ENCODE peak calls at places on chromosome 10, in eight cellular contexts. U, W, F, Z, Q, S, C and K are unnamed samples.

GRCh38 chr10:119608316-119609155 is 11.8 kb upstream of the TIAL1 start:
- DNase-seq in U (peak; percentile 78), W (peak; percentile 45), F (no peak), Z (peak; percentile 29), Q (peak; percentile 21), S (no peak), C (no peak), K (peak; percentile 16)

GRCh38 chr10:103881420-103882284 is 26.3 kb upstream of the SH3PXD2A start:
- DNase-seq in U (peak; percentile 58), W (no peak), F (no peak), Z (no peak), Q (no peak), S (peak; percentile 36), C (no peak), K (no peak)

GRCh38 chr10:124534231-124534798 is 72.7 kb downstream of the LHPP start:
- DNase-seq in U (peak; percentile 74), W (peak; percentile 64), F (no peak), Z (peak; percentile 58), Q (peak; percentile 38), S (no peak), C (peak; percentile 83), K (peak; percentile 57)

GRCh38 chr10:28445511-28445910 is 87.4 kb upstream of the WAC start:
- DNase-seq in U (no peak), W (no peak), F (no peak), Z (no peak), Q (no peak), S (no peak), C (no peak), K (no peak)

GRCh38 chr10:72875250-72876055 is 18.1 kb upstream of the OIT3 start:
- DNase-seq in U (no peak), W (peak; percentile 35), F (no peak), Z (peak; percentile 19), Q (peak; percentile 50), S (peak; percentile 45), C (no peak), K (peak; percentile 27)

GRCh38 chr10:55476129-55476528 is 675.1 kb upstream of the PCDH15 start:
- DNase-seq in U (no peak), W (no peak), F (no peak), Z (no peak), Q (no peak), S (no peak), C (no peak), K (no peak)

GRCh38 chr10:30092151-30092790 is 32.9 kb upstream of the JCAD start:
- DNase-seq in U (no peak), W (no peak), F (no peak), Z (no peak), Q (no peak), S (no peak), C (no peak), K (no peak)

GRCh38 chr10:79487296-79488194 is 24.8 kb upstream of the EIF5AL1 start:
- DNase-seq in U (peak; percentile 78), W (peak; percentile 76), F (no peak), Z (peak; percentile 82), Q (peak; percentile 79), S (peak; percentile 64), C (no peak), K (peak; percentile 71)

GRCh38 chr10:89022734-89023133 is 32.1 kb downstream of the FAS start:
- DNase-seq in U (no peak), W (no peak), F (no peak), Z (no peak), Q (no peak), S (no peak), C (no peak), K (no peak)

GRCh38 chr10:103820101-103821062 is 35.0 kb downstream of the SH3PXD2A start:
- DNase-seq in U (peak; percentile 85), W (no peak), F (no peak), Z (no peak), Q (no peak), S (no peak), C (peak; percentile 91), K (no peak)

GRCh38 chr10:77873558-77874380 is 52.8 kb downstream of the DLG5 start:
- DNase-seq in U (peak; percentile 69), W (peak; percentile 74), F (no peak), Z (no peak), Q (peak; percentile 90), S (no peak), C (peak; percentile 79), K (peak; percentile 72)

GRCh38 chr10:119449760-119450461 is 92.6 kb downstream of the RGS10 start:
- DNase-seq in U (peak; percentile 90), W (no peak), F (peak; percentile 89), Z (no peak), Q (peak; percentile 39), S (no peak), C (no peak), K (no peak)

GRCh38 chr10:98613446-98613845 is 166.7 kb upstream of the HPS1 start:
- DNase-seq in U (no peak), W (no peak), F (no peak), Z (no peak), Q (no peak), S (no peak), C (no peak), K (no peak)

GRCh38 chr10:129426670-129427069 is 40.4 kb upstream of the MGMT start:
- DNase-seq in U (no peak), W (no peak), F (no peak), Z (no peak), Q (no peak), S (no peak), C (no peak), K (no peak)

GRCh38 chr10:130364631-130365030 is 228.4 kb downstream of the GLRX3 start:
- DNase-seq in U (no peak), W (no peak), F (no peak), Z (no peak), Q (no peak), S (no peak), C (no peak), K (no peak)

GRCh38 chr10:43228783-43229207 is 38.1 kb downstream of the RASGEF1A start:
- DNase-seq in U (peak; percentile 34), W (no peak), F (no peak), Z (no peak), Q (no peak), S (no peak), C (no peak), K (no peak)

GRCh38 chr10:71038234-71038633 is 149.9 kb upstream of the PCBD1 start:
- DNase-seq in U (no peak), W (no peak), F (no peak), Z (no peak), Q (no peak), S (no peak), C (no peak), K (no peak)

GRCh38 chr10:10785627-10786333 is 231.9 kb upstream of the CELF2 start:
- DNase-seq in U (no peak), W (no peak), F (no peak), Z (no peak), Q (no peak), S (no peak), C (no peak), K (no peak)

GRCh38 chr10:117530791-117531190 is 11.8 kb upstream of the EMX2 start:
- DNase-seq in U (no peak), W (no peak), F (no peak), Z (no peak), Q (no peak), S (no peak), C (no peak), K (no peak)

GRCh38 chr10:31219321-31219720 is 99.7 kb upstream of the ZEB1 start:
- DNase-seq in U (no peak), W (no peak), F (no peak), Z (no peak), Q (no peak), S (no peak), C (no peak), K (no peak)

GRCh38 chr10:132477398-132478340 is 59.9 kb upstream of the INPP5A start:
- DNase-seq in U (peak; percentile 50), W (no peak), F (no peak), Z (no peak), Q (no peak), S (no peak), C (peak; percentile 72), K (no peak)

GRCh38 chr10:65341323-65341922 is 1584.4 kb upstream of the LRRTM3 start:
- DNase-seq in U (no peak), W (no peak), F (no peak), Z (no peak), Q (no peak), S (peak; percentile 67), C (no peak), K (no peak)

GRCh38 chr10:46321770-46322169 is 35.0 kb downstream of the ANTXRL start:
- DNase-seq in U (no peak), W (no peak), F (no peak), Z (no peak), Q (no peak), S (no peak), C (no peak), K (no peak)

GRCh38 chr10:83978681-83979383 is 160.5 kb upstream of the GHITM start:
- DNase-seq in U (no peak), W (no peak), F (no peak), Z (no peak), Q (no peak), S (no peak), C (no peak), K (no peak)
- TF ChIP-seq CTCF in U (no peak), W (no peak), F (no peak), Z (no peak), Q (no peak), S (no peak), C (no peak), K (no peak)

GRCh38 chr10:101073631-101074030 is 11.8 kb downstream of the KAZALD1 start:
- DNase-seq in U (no peak), W (no peak), F (no peak), Z (no peak), Q (no peak), S (no peak), C (no peak), K (no peak)
- TF ChIP-seq CTCF in U (no peak), W (no peak), F (no peak), Z (no peak), Q (no peak), S (no peak), C (no peak), K (no peak)

DNA sequence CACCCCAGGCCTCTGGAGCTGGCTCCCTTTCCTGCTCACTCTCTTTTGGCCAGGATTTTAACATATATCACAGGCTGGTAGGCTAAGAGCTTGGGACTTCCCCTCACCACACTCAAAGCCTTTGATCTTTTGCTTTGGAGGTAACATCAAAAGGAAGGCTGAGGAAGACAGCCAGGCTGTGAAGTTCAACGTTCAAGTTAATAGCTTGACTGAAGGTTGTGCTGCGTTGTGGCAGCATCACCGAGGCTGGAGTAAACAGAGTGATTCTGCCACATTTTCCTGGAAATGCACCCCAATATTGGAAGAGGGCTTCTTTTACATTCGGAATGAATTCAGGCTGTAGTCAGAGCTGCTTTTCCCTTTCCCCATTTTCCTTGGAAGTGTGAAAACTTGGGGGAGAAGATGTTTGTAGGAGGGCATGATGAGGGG is 57.3 kb downstream of the TCF7L2 start:
- DNase-seq in U (no peak), W (no peak), F (no peak), Z (no peak), Q (peak; percentile 7), S (peak; percentile 40), C (no peak), K (peak; percentile 31)
- TF ChIP-seq CTCF in U (no peak), W (no peak), F (no peak), Z (no peak), Q (no peak), S (no peak), C (no peak), K (no peak)

GRCh38 chr10:24462889-24463552 is 254.1 kb downstream of the KIAA1217 start:
- DNase-seq in U (no peak), W (no peak), F (no peak), Z (no peak), Q (no peak), S (no peak), C (no peak), K (no peak)
- TF ChIP-seq CTCF in U (peak; percentile 29), W (no peak), F (peak; percentile 12), Z (no peak), Q (no peak), S (no peak), C (peak; percentile 13), K (no peak)